ENCODE peak calls at places on chromosomes 11 and 22, in nine cellular contexts. One of them, this sample, is unnamed.
A peak's percentile ranks its signal among the peaks of the same experiment; 100 is the strongest.

GRCh38 chr11:77142091-77142975 is 14.3 kb downstream of the MYO7A start:
- DNase-seq in sigmoid colon: no peak
- DNase-seq in brain microvascular endothelial cell: no peak
- DNase-seq in omental fat pad: no peak
- DNase-seq in M059J: no peak
- DNase-seq in T-helper 9 cell: no peak
- DNase-seq in mesothelial cell of epicardium: no peak
- DNase-seq in activated CD8-positive, alpha-beta memory T cell treated with anti-CD3 and anti-CD28 coated beads for 1 hour: no peak
- DNase-seq in EL: no peak
- DNase-seq in this sample: no peak

GRCh38 chr22:16915711-16916110 is 90.5 kb upstream of the XKR3 start:
- DNase-seq in sigmoid colon: no peak
- DNase-seq in brain microvascular endothelial cell: no peak
- DNase-seq in omental fat pad: no peak
- DNase-seq in M059J: peak; percentile 36
- DNase-seq in T-helper 9 cell: no peak
- DNase-seq in mesothelial cell of epicardium: no peak
- DNase-seq in activated CD8-positive, alpha-beta memory T cell treated with anti-CD3 and anti-CD28 coated beads for 1 hour: no peak
- DNase-seq in EL: no peak
- DNase-seq in this sample: no peak

GRCh38 chr11:30131535-30131934 is 99.3 kb upstream of the FSHB start:
- DNase-seq in sigmoid colon: no peak
- DNase-seq in brain microvascular endothelial cell: peak; percentile 8
- DNase-seq in omental fat pad: no peak
- DNase-seq in M059J: peak; percentile 3
- DNase-seq in T-helper 9 cell: no peak
- DNase-seq in mesothelial cell of epicardium: no peak
- DNase-seq in activated CD8-positive, alpha-beta memory T cell treated with anti-CD3 and anti-CD28 coated beads for 1 hour: no peak
- DNase-seq in EL: no peak
- DNase-seq in this sample: no peak

GRCh38 chr22:37496651-37497599 is 10.7 kb upstream of the MFNG start:
- DNase-seq in sigmoid colon: no peak
- DNase-seq in brain microvascular endothelial cell: peak; percentile 76
- DNase-seq in omental fat pad: no peak
- DNase-seq in M059J: peak; percentile 95
- DNase-seq in T-helper 9 cell: no peak
- DNase-seq in mesothelial cell of epicardium: no peak
- DNase-seq in activated CD8-positive, alpha-beta memory T cell treated with anti-CD3 and anti-CD28 coated beads for 1 hour: no peak
- DNase-seq in EL: peak; percentile 98
- DNase-seq in this sample: no peak

GRCh38 chr11:13051257-13051656 is 42.1 kb downstream of the RASSF10 start:
- DNase-seq in sigmoid colon: no peak
- DNase-seq in brain microvascular endothelial cell: no peak
- DNase-seq in omental fat pad: no peak
- DNase-seq in M059J: peak; percentile 47
- DNase-seq in T-helper 9 cell: no peak
- DNase-seq in mesothelial cell of epicardium: no peak
- DNase-seq in activated CD8-positive, alpha-beta memory T cell treated with anti-CD3 and anti-CD28 coated beads for 1 hour: no peak
- DNase-seq in EL: peak; percentile 9
- DNase-seq in this sample: no peak

GRCh38 chr11:35151896-35152295 is 12.9 kb downstream of the CD44 start:
- DNase-seq in sigmoid colon: no peak
- DNase-seq in brain microvascular endothelial cell: no peak
- DNase-seq in omental fat pad: no peak
- DNase-seq in M059J: peak; percentile 49
- DNase-seq in T-helper 9 cell: no peak
- DNase-seq in mesothelial cell of epicardium: no peak
- DNase-seq in activated CD8-positive, alpha-beta memory T cell treated with anti-CD3 and anti-CD28 coated beads for 1 hour: no peak
- DNase-seq in EL: no peak
- DNase-seq in this sample: no peak

GRCh38 chr22:24183321-24184031 is 2.2 kb downstream of the SUSD2 start:
- DNase-seq in sigmoid colon: peak; percentile 56
- DNase-seq in brain microvascular endothelial cell: no peak
- DNase-seq in omental fat pad: no peak
- DNase-seq in M059J: no peak
- DNase-seq in T-helper 9 cell: no peak
- DNase-seq in mesothelial cell of epicardium: no peak
- DNase-seq in activated CD8-positive, alpha-beta memory T cell treated with anti-CD3 and anti-CD28 coated beads for 1 hour: no peak
- DNase-seq in EL: no peak
- DNase-seq in this sample: no peak

GRCh38 chr22:44461614-44462013 is 36.4 kb downstream of the RTL6 start:
- DNase-seq in sigmoid colon: no peak
- DNase-seq in brain microvascular endothelial cell: no peak
- DNase-seq in omental fat pad: no peak
- DNase-seq in M059J: no peak
- DNase-seq in T-helper 9 cell: no peak
- DNase-seq in mesothelial cell of epicardium: no peak
- DNase-seq in activated CD8-positive, alpha-beta memory T cell treated with anti-CD3 and anti-CD28 coated beads for 1 hour: no peak
- DNase-seq in EL: no peak
- DNase-seq in this sample: no peak

GRCh38 chr11:19849947-19850593 is 137.4 kb downstream of the NAV2 start:
- DNase-seq in sigmoid colon: no peak
- DNase-seq in brain microvascular endothelial cell: no peak
- DNase-seq in omental fat pad: no peak
- DNase-seq in M059J: no peak
- DNase-seq in T-helper 9 cell: no peak
- DNase-seq in mesothelial cell of epicardium: no peak
- DNase-seq in activated CD8-positive, alpha-beta memory T cell treated with anti-CD3 and anti-CD28 coated beads for 1 hour: no peak
- DNase-seq in EL: no peak
- DNase-seq in this sample: no peak

GRCh38 chr11:18754308-18754707 is 28.3 kb upstream of the IGSF22 start:
- DNase-seq in sigmoid colon: no peak
- DNase-seq in brain microvascular endothelial cell: peak; percentile 20
- DNase-seq in omental fat pad: no peak
- DNase-seq in M059J: peak; percentile 74
- DNase-seq in T-helper 9 cell: no peak
- DNase-seq in mesothelial cell of epicardium: no peak
- DNase-seq in activated CD8-positive, alpha-beta memory T cell treated with anti-CD3 and anti-CD28 coated beads for 1 hour: no peak
- DNase-seq in EL: peak; percentile 51
- DNase-seq in this sample: no peak

GRCh38 chr11:118939948-118940598 is 14.3 kb upstream of the BCL9L start:
- DNase-seq in sigmoid colon: peak; percentile 67
- DNase-seq in brain microvascular endothelial cell: no peak
- DNase-seq in omental fat pad: no peak
- DNase-seq in M059J: no peak
- DNase-seq in T-helper 9 cell: no peak
- DNase-seq in mesothelial cell of epicardium: no peak
- DNase-seq in activated CD8-positive, alpha-beta memory T cell treated with anti-CD3 and anti-CD28 coated beads for 1 hour: no peak
- DNase-seq in EL: no peak
- DNase-seq in this sample: no peak

GRCh38 chr11:121869478-121869877 is 246.5 kb downstream of the BLID start:
- DNase-seq in sigmoid colon: no peak
- DNase-seq in brain microvascular endothelial cell: no peak
- DNase-seq in omental fat pad: no peak
- DNase-seq in M059J: no peak
- DNase-seq in T-helper 9 cell: no peak
- DNase-seq in mesothelial cell of epicardium: no peak
- DNase-seq in activated CD8-positive, alpha-beta memory T cell treated with anti-CD3 and anti-CD28 coated beads for 1 hour: no peak
- DNase-seq in EL: no peak
- DNase-seq in this sample: peak; percentile 57

GRCh38 chr11:1505480-1505879 is 18.9 kb upstream of the MOB2 start:
- DNase-seq in sigmoid colon: no peak
- DNase-seq in brain microvascular endothelial cell: no peak
- DNase-seq in omental fat pad: no peak
- DNase-seq in M059J: no peak
- DNase-seq in T-helper 9 cell: no peak
- DNase-seq in mesothelial cell of epicardium: no peak
- DNase-seq in activated CD8-positive, alpha-beta memory T cell treated with anti-CD3 and anti-CD28 coated beads for 1 hour: no peak
- DNase-seq in EL: no peak
- DNase-seq in this sample: no peak

GRCh38 chr22:49072996-49073645 is 754.6 kb downstream of the BRD1 start:
- DNase-seq in sigmoid colon: peak; percentile 26
- DNase-seq in brain microvascular endothelial cell: no peak
- DNase-seq in omental fat pad: no peak
- DNase-seq in M059J: no peak
- DNase-seq in T-helper 9 cell: no peak
- DNase-seq in mesothelial cell of epicardium: no peak
- DNase-seq in activated CD8-positive, alpha-beta memory T cell treated with anti-CD3 and anti-CD28 coated beads for 1 hour: no peak
- DNase-seq in EL: no peak
- DNase-seq in this sample: no peak

GRCh38 chr11:46273511-46274205 is 3.8 kb upstream of the CREB3L1 start:
- DNase-seq in sigmoid colon: no peak
- DNase-seq in brain microvascular endothelial cell: no peak
- DNase-seq in omental fat pad: no peak
- DNase-seq in M059J: peak; percentile 27
- DNase-seq in T-helper 9 cell: no peak
- DNase-seq in mesothelial cell of epicardium: no peak
- DNase-seq in activated CD8-positive, alpha-beta memory T cell treated with anti-CD3 and anti-CD28 coated beads for 1 hour: no peak
- DNase-seq in EL: peak; percentile 50
- DNase-seq in this sample: no peak

GRCh38 chr22:44531487-44531886 is 33.5 kb upstream of the RTL6 start:
- DNase-seq in sigmoid colon: peak; percentile 79
- DNase-seq in brain microvascular endothelial cell: no peak
- DNase-seq in omental fat pad: no peak
- DNase-seq in M059J: peak; percentile 24
- DNase-seq in T-helper 9 cell: no peak
- DNase-seq in mesothelial cell of epicardium: no peak
- DNase-seq in activated CD8-positive, alpha-beta memory T cell treated with anti-CD3 and anti-CD28 coated beads for 1 hour: no peak
- DNase-seq in EL: no peak
- DNase-seq in this sample: no peak

GRCh38 chr22:40251106-40251505 is 73.4 kb downstream of the TNRC6B start:
- DNase-seq in sigmoid colon: no peak
- DNase-seq in brain microvascular endothelial cell: no peak
- DNase-seq in omental fat pad: no peak
- DNase-seq in M059J: no peak
- DNase-seq in T-helper 9 cell: no peak
- DNase-seq in mesothelial cell of epicardium: no peak
- DNase-seq in activated CD8-positive, alpha-beta memory T cell treated with anti-CD3 and anti-CD28 coated beads for 1 hour: no peak
- DNase-seq in EL: no peak
- DNase-seq in this sample: no peak

GRCh38 chr11:10728779-10729472 is 22.1 kb upstream of the CTR9 start:
- DNase-seq in sigmoid colon: no peak
- DNase-seq in brain microvascular endothelial cell: no peak
- DNase-seq in omental fat pad: no peak
- DNase-seq in M059J: peak; percentile 22
- DNase-seq in T-helper 9 cell: no peak
- DNase-seq in mesothelial cell of epicardium: peak; percentile 62
- DNase-seq in activated CD8-positive, alpha-beta memory T cell treated with anti-CD3 and anti-CD28 coated beads for 1 hour: no peak
- DNase-seq in EL: peak; percentile 26
- DNase-seq in this sample: no peak

GRCh38 chr11:30852645-30853044 is 266.5 kb upstream of the MPPED2 start:
- DNase-seq in sigmoid colon: no peak
- DNase-seq in brain microvascular endothelial cell: no peak
- DNase-seq in omental fat pad: no peak
- DNase-seq in M059J: no peak
- DNase-seq in T-helper 9 cell: no peak
- DNase-seq in mesothelial cell of epicardium: no peak
- DNase-seq in activated CD8-positive, alpha-beta memory T cell treated with anti-CD3 and anti-CD28 coated beads for 1 hour: no peak
- DNase-seq in EL: no peak
- DNase-seq in this sample: no peak

GRCh38 chr11:126469308-126469707 is 113.8 kb downstream of the ST3GAL4 start:
- DNase-seq in sigmoid colon: no peak
- DNase-seq in brain microvascular endothelial cell: no peak
- DNase-seq in omental fat pad: no peak
- DNase-seq in M059J: no peak
- DNase-seq in T-helper 9 cell: no peak
- DNase-seq in mesothelial cell of epicardium: no peak
- DNase-seq in activated CD8-positive, alpha-beta memory T cell treated with anti-CD3 and anti-CD28 coated beads for 1 hour: no peak
- DNase-seq in EL: no peak
- DNase-seq in this sample: no peak

GRCh38 chr11:62804310-62805043 is 763 bp downstream of the NXF1 start:
- DNase-seq in sigmoid colon: no peak
- DNase-seq in brain microvascular endothelial cell: peak; percentile 29
- DNase-seq in omental fat pad: no peak
- DNase-seq in M059J: peak; percentile 53
- DNase-seq in T-helper 9 cell: no peak
- DNase-seq in mesothelial cell of epicardium: no peak
- DNase-seq in activated CD8-positive, alpha-beta memory T cell treated with anti-CD3 and anti-CD28 coated beads for 1 hour: no peak
- DNase-seq in EL: peak; percentile 47
- DNase-seq in this sample: no peak

GRCh38 chr22:30876925-30877553 is 91.5 kb downstream of the MORC2 start:
- DNase-seq in sigmoid colon: peak; percentile 46
- DNase-seq in brain microvascular endothelial cell: no peak
- DNase-seq in omental fat pad: no peak
- DNase-seq in M059J: no peak
- DNase-seq in T-helper 9 cell: no peak
- DNase-seq in mesothelial cell of epicardium: peak; percentile 55
- DNase-seq in activated CD8-positive, alpha-beta memory T cell treated with anti-CD3 and anti-CD28 coated beads for 1 hour: no peak
- DNase-seq in EL: no peak
- DNase-seq in this sample: no peak

GRCh38 chr11:1389932-1390587 is at the start of gene BRSK2:
- DNase-seq in sigmoid colon: no peak
- DNase-seq in brain microvascular endothelial cell: no peak
- DNase-seq in omental fat pad: no peak
- DNase-seq in M059J: no peak
- DNase-seq in T-helper 9 cell: no peak
- DNase-seq in mesothelial cell of epicardium: no peak
- DNase-seq in activated CD8-positive, alpha-beta memory T cell treated with anti-CD3 and anti-CD28 coated beads for 1 hour: no peak
- DNase-seq in EL: no peak
- DNase-seq in this sample: no peak

This sample was measured in esophagus muscularis mucosa.